ENCODE peak calls at places on chromosomes 3 and 15, in four cellular contexts. One of them, this sample, is unnamed.

GRCh38 chr3:47578119-47578630 is 490 bp downstream of the CSPG5 start:
- DNase-seq in fibroblast of pulmonary artery: no peak
- DNase-seq in retina: peak
- DNase-seq in H54: peak
- DNase-seq in this sample: peak

GRCh38 chr15:49036650-49037545 is 9.3 kb downstream of the SECISBP2L start:
- DNase-seq in fibroblast of pulmonary artery: peak
- DNase-seq in retina: no peak
- DNase-seq in H54: peak
- DNase-seq in this sample: peak

GRCh38 chr3:13266651-13267347 is 153.3 kb downstream of the NUP210 start:
- DNase-seq in fibroblast of pulmonary artery: no peak
- DNase-seq in retina: no peak
- DNase-seq in H54: no peak
- DNase-seq in this sample: no peak

GRCh38 chr15:60340207-60340921 is 57.4 kb downstream of the ANXA2 start:
- DNase-seq in fibroblast of pulmonary artery: no peak
- DNase-seq in retina: no peak
- DNase-seq in H54: no peak
- DNase-seq in this sample: no peak

GRCh38 chr3:77038928-77039605 is 832 bp upstream of the ROBO2 start:
- DNase-seq in fibroblast of pulmonary artery: peak
- DNase-seq in retina: peak
- DNase-seq in H54: no peak
- DNase-seq in this sample: peak

GRCh38 chr3:28791713-28792255 is 443.2 kb upstream of the AZI2 start:
- DNase-seq in fibroblast of pulmonary artery: no peak
- DNase-seq in retina: peak
- DNase-seq in H54: no peak
- DNase-seq in this sample: peak

GRCh38 chr3:107969994-107970896 is 120.6 kb downstream of the CD47 start:
- DNase-seq in fibroblast of pulmonary artery: peak
- DNase-seq in retina: no peak
- DNase-seq in H54: no peak
- DNase-seq in this sample: no peak

GRCh38 chr3:105094588-105094987 is 272.1 kb upstream of the ALCAM start:
- DNase-seq in fibroblast of pulmonary artery: no peak
- DNase-seq in retina: no peak
- DNase-seq in H54: no peak
- DNase-seq in this sample: no peak

GRCh38 chr3:175057406-175057805 is 198.3 kb downstream of the NAALADL2 start:
- DNase-seq in fibroblast of pulmonary artery: no peak
- DNase-seq in retina: peak
- DNase-seq in H54: no peak
- DNase-seq in this sample: no peak

This sample was measured in mesenchymal stem cell.